ENCODE peak calls at places on chromosomes 13 and 19, in five cellular contexts. One of them, this sample, is unnamed.

GRCh38 chr19:1237027-1237659 is 662 bp downstream of the CBARP start:
- DNase-seq in colonic mucosa: peak
- DNase-seq in IMR-90: no peak
- DNase-seq in right lobe of liver: no peak
- DNase-seq in AG04450: no peak
- DNase-seq in this sample: no peak

GRCh38 chr13:99505814-99506269 is 4.6 kb downstream of the TM9SF2 start:
- DNase-seq in AG04450: no peak
- DNase-seq in colonic mucosa: no peak
- DNase-seq in right lobe of liver: no peak
- DNase-seq in IMR-90: peak
- DNase-seq in this sample: no peak

GRCh38 chr13:70568571-70568970 is 460.3 kb upstream of the KLHL1 start:
- DNase-seq in colonic mucosa: peak
- DNase-seq in IMR-90: peak
- DNase-seq in right lobe of liver: no peak
- DNase-seq in AG04450: no peak
- DNase-seq in this sample: no peak

GRCh38 chr19:45469835-45470146 is 2.0 kb downstream of the FOSB start:
- DNase-seq in right lobe of liver: no peak
- DNase-seq in AG04450: no peak
- DNase-seq in colonic mucosa: no peak
- DNase-seq in IMR-90: no peak
- DNase-seq in this sample: no peak

GRCh38 chr13:88704600-88705275 is 1033.6 kb downstream of the SLITRK5 start:
- DNase-seq in IMR-90: no peak
- DNase-seq in colonic mucosa: no peak
- DNase-seq in right lobe of liver: no peak
- DNase-seq in AG04450: no peak
- DNase-seq in this sample: no peak

GRCh38 chr13:113776231-113777125 is 17.5 kb downstream of the TMEM255B start:
- DNase-seq in right lobe of liver: peak
- DNase-seq in colonic mucosa: no peak
- DNase-seq in AG04450: no peak
- DNase-seq in IMR-90: no peak
- DNase-seq in this sample: no peak

GRCh38 chr13:75279834-75280369 is 202.1 kb downstream of the TBC1D4 start:
- DNase-seq in IMR-90: no peak
- DNase-seq in colonic mucosa: peak
- DNase-seq in right lobe of liver: no peak
- DNase-seq in AG04450: no peak
- DNase-seq in this sample: no peak

GRCh38 chr19:49212302-49212701 is 54.7 kb downstream of the TRPM4 start:
- DNase-seq in IMR-90: no peak
- DNase-seq in AG04450: no peak
- DNase-seq in colonic mucosa: no peak
- DNase-seq in right lobe of liver: no peak
- DNase-seq in this sample: no peak

GRCh38 chr19:1451916-1452801 is 2.2 kb downstream of the APC2 start:
- DNase-seq in AG04450: no peak
- DNase-seq in right lobe of liver: no peak
- DNase-seq in colonic mucosa: no peak
- DNase-seq in IMR-90: no peak
- DNase-seq in this sample: no peak

GRCh38 chr19:19459099-19459498 is 53.6 kb downstream of the GATAD2A start:
- DNase-seq in AG04450: no peak
- DNase-seq in right lobe of liver: no peak
- DNase-seq in IMR-90: peak
- DNase-seq in colonic mucosa: no peak
- DNase-seq in this sample: no peak

GRCh38 chr13:112769615-112770014 is 79.8 kb downstream of the ATP11A start:
- DNase-seq in AG04450: no peak
- DNase-seq in colonic mucosa: no peak
- DNase-seq in right lobe of liver: no peak
- DNase-seq in IMR-90: no peak
- DNase-seq in this sample: no peak

GRCh38 chr19:42282036-42282762 is 13.1 kb downstream of the CIC start:
- DNase-seq in IMR-90: peak
- DNase-seq in right lobe of liver: peak
- DNase-seq in AG04450: no peak
- DNase-seq in colonic mucosa: no peak
- DNase-seq in this sample: peak
- TF ChIP-seq CTCF in IMR-90: no peak
- TF ChIP-seq CTCF in right lobe of liver: no peak
- TF ChIP-seq CTCF in AG04450: no peak
- TF ChIP-seq CTCF in colonic mucosa: no peak
- TF ChIP-seq CTCF in this sample: no peak

DNA sequence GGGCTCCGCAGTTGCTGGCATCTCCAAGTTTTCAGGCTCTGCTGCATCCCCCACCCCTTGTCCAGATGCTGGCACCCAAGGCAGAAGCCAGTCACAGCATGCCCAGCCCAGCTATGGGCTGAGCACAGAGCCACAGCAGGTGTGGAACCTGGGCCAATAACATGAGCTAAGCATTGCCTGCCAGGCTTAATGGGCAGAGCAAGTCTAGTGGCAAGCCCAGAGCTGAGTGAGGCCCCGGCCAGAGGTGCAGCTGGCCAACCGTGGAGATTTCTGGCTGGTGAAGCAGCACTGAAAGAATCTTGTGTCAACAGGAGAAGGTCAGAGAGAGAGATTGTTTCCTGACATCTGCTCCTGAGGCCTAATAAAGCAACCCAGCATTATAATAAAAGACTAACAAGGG is 111.0 kb downstream of the B3GLCT start:
- DNase-seq in IMR-90: peak
- DNase-seq in colonic mucosa: no peak
- DNase-seq in right lobe of liver: no peak
- DNase-seq in AG04450: no peak
- DNase-seq in this sample: no peak
- H3K27ac ChIP-seq in IMR-90: no peak
- H3K27ac ChIP-seq in colonic mucosa: no peak
- H3K27ac ChIP-seq in right lobe of liver: no peak
- H3K27ac ChIP-seq in AG04450: no peak
- H3K27ac ChIP-seq in this sample: no peak

DNA sequence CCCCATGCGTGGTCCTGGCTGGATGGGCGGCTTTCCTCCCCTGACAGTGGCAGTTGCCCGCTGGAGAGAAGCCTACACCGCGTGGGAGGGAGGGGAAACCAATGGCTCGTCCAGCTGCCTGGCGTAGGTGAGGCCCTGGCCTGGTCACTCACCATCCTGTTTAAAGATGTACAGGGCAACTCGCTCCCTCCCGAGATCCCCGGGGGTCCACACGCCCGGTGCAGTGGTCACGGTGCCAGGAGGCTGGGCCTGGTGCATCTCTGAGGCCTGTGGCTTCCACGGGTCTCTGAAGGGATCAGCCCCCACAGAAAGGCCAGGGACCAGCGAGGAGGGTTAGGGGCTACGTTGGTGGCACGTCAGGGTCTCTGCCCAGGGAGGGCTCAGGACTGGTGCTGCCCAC is 156.5 kb downstream of the KDM4B start:
- DNase-seq in right lobe of liver: no peak
- DNase-seq in AG04450: no peak
- DNase-seq in colonic mucosa: no peak
- DNase-seq in IMR-90: no peak
- DNase-seq in this sample: no peak
- H3K4me3 ChIP-seq in right lobe of liver: no peak
- H3K4me3 ChIP-seq in AG04450: no peak
- H3K4me3 ChIP-seq in colonic mucosa: no peak
- H3K4me3 ChIP-seq in IMR-90: no peak
- H3K4me3 ChIP-seq in this sample: no peak

GRCh38 chr13:30802953-30803478 is 67.7 kb downstream of the ALOX5AP start:
- DNase-seq in right lobe of liver: peak
- DNase-seq in IMR-90: peak
- DNase-seq in colonic mucosa: peak
- DNase-seq in AG04450: peak
- DNase-seq in this sample: peak

GRCh38 chr13:30805603-30806011 is 70.3 kb downstream of the ALOX5AP start:
- DNase-seq in IMR-90: peak
- DNase-seq in right lobe of liver: peak
- DNase-seq in AG04450: no peak
- DNase-seq in colonic mucosa: no peak
- DNase-seq in this sample: no peak

GRCh38 chr13:30803791-30804190 is 68.4 kb downstream of the ALOX5AP start:
- DNase-seq in IMR-90: no peak
- DNase-seq in AG04450: no peak
- DNase-seq in colonic mucosa: no peak
- DNase-seq in right lobe of liver: no peak
- DNase-seq in this sample: no peak

GRCh38 chr13:30805132-30805537 is 69.8 kb downstream of the ALOX5AP start:
- DNase-seq in right lobe of liver: peak
- DNase-seq in colonic mucosa: no peak
- DNase-seq in IMR-90: no peak
- DNase-seq in AG04450: no peak
- DNase-seq in this sample: no peak

GRCh38 chr13:30804474-30804873 is 69.1 kb downstream of the ALOX5AP start:
- DNase-seq in right lobe of liver: no peak
- DNase-seq in colonic mucosa: no peak
- DNase-seq in IMR-90: no peak
- DNase-seq in AG04450: no peak
- DNase-seq in this sample: no peak
- TF ChIP-seq CTCF in right lobe of liver: no peak
- TF ChIP-seq CTCF in colonic mucosa: no peak
- TF ChIP-seq CTCF in IMR-90: peak
- TF ChIP-seq CTCF in AG04450: peak
- TF ChIP-seq CTCF in this sample: no peak